ENCODE peak calls at places on chromosomes 7 and 10, in five cellular contexts. One of them, this sample, is unnamed. For H3K4me1, the result is how much of the 10 kb centered on the place peaks cover.

GRCh38 chr7:41540601-41541000 is 162.3 kb downstream of the INHBA start:
- DNase-seq in heart right ventricle: no peak
- DNase-seq in H9: no peak
- DNase-seq in breast epithelium: no peak
- DNase-seq in A673: no peak
- DNase-seq in this sample: no peak

GRCh38 chr10:3532644-3533043 is 252.4 kb downstream of the KLF6 start:
- DNase-seq in H9: no peak
- DNase-seq in A673: no peak
- DNase-seq in breast epithelium: no peak
- DNase-seq in heart right ventricle: no peak
- DNase-seq in this sample: no peak

GRCh38 chr7:95690367-95690947 is 81.9 kb upstream of the DYNC1I1 start:
- DNase-seq in A673: peak
- DNase-seq in heart right ventricle: peak
- DNase-seq in H9: no peak
- DNase-seq in breast epithelium: no peak
- DNase-seq in this sample: peak

GRCh38 chr7:73722785-73723184 is 3.3 kb upstream of the STX1A start:
- DNase-seq in heart right ventricle: no peak
- DNase-seq in H9: no peak
- DNase-seq in A673: no peak
- DNase-seq in breast epithelium: no peak
- DNase-seq in this sample: no peak

GRCh38 chr7:84190016-84190705 is 4.4 kb downstream of the SEMA3A start:
- DNase-seq in breast epithelium: no peak
- DNase-seq in A673: peak
- DNase-seq in H9: no peak
- DNase-seq in heart right ventricle: no peak
- DNase-seq in this sample: no peak

GRCh38 chr7:135441791-135442190 is 68.1 kb downstream of the CNOT4 start:
- DNase-seq in A673: peak
- DNase-seq in heart right ventricle: no peak
- DNase-seq in breast epithelium: no peak
- DNase-seq in H9: no peak
- DNase-seq in this sample: no peak

GRCh38 chr7:51732951-51733350 is 416.3 kb upstream of the COBL start:
- DNase-seq in breast epithelium: no peak
- DNase-seq in heart right ventricle: no peak
- DNase-seq in A673: no peak
- DNase-seq in H9: no peak
- DNase-seq in this sample: peak

GRCh38 chr10:97903128-97904025 is 53.7 kb downstream of the GOLGA7B start:
- DNase-seq in H9: no peak
- DNase-seq in breast epithelium: no peak
- DNase-seq in heart right ventricle: no peak
- DNase-seq in A673: no peak
- DNase-seq in this sample: peak

GRCh38 chr10:113454341-113455061 is 98.4 kb upstream of the HABP2 start:
- DNase-seq in heart right ventricle: peak
- DNase-seq in A673: peak
- DNase-seq in breast epithelium: no peak
- DNase-seq in H9: peak
- DNase-seq in this sample: peak

GRCh38 chr7:2106920-2107319 is 125.8 kb downstream of the MAD1L1 start:
- DNase-seq in H9: peak
- DNase-seq in heart right ventricle: peak
- DNase-seq in A673: no peak
- DNase-seq in breast epithelium: no peak
- DNase-seq in this sample: peak

GRCh38 chr7:50303082-50303893 is 1.2 kb upstream of the IKZF1 start:
- DNase-seq in breast epithelium: no peak
- DNase-seq in H9: peak
- DNase-seq in heart right ventricle: no peak
- DNase-seq in A673: no peak
- DNase-seq in this sample: peak

GRCh38 chr10:99913831-99914235 is 95.9 kb downstream of the DNMBP start:
- DNase-seq in breast epithelium: no peak
- DNase-seq in A673: peak
- DNase-seq in heart right ventricle: no peak
- DNase-seq in H9: peak
- DNase-seq in this sample: peak

GRCh38 chr7:97025130-97025499 is 484 bp upstream of the DLX5 start:
- DNase-seq in H9: no peak
- DNase-seq in breast epithelium: no peak
- DNase-seq in heart right ventricle: no peak
- DNase-seq in A673: no peak
- DNase-seq in this sample: no peak
- H3K4me1 ChIP-seq in H9: under half
- H3K4me1 ChIP-seq in breast epithelium: under half
- H3K4me1 ChIP-seq in heart right ventricle: under half
- H3K4me1 ChIP-seq in A673: under half
- H3K4me1 ChIP-seq in this sample: under half

DNA sequence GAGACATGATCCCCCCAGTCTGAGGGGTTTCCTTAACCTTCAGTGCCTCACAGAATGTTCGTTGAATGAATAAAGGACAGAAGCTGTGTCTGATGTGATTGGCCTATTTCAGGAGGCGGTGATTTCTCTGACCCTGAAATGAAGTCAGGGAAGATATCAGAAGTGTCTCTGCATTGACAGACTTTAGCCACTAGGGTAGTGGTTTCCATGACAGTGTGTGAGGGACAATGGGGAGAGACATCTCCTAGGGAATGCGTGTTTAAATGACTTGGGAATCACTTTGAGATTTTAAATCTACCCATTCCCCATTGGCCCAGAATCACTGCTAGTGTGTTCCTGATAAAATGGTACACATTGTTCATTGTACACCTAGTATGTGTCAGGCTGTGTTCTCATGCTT is 132.0 kb downstream of the CFAP58 start:
- DNase-seq in breast epithelium: no peak
- DNase-seq in heart right ventricle: no peak
- DNase-seq in A673: no peak
- DNase-seq in H9: no peak
- DNase-seq in this sample: peak
- TF ChIP-seq CTCF in breast epithelium: no peak
- TF ChIP-seq CTCF in heart right ventricle: no peak
- TF ChIP-seq CTCF in A673: peak
- TF ChIP-seq CTCF in H9: peak
- TF ChIP-seq CTCF in this sample: peak

GRCh38 chr10:22856444-22857074 is 71.3 kb upstream of the ARMC3 start:
- DNase-seq in H9: no peak
- DNase-seq in breast epithelium: no peak
- DNase-seq in A673: no peak
- DNase-seq in heart right ventricle: no peak
- DNase-seq in this sample: no peak
- H3K4me1 ChIP-seq in H9: under half
- H3K4me1 ChIP-seq in breast epithelium: under half
- H3K4me1 ChIP-seq in A673: under half
- H3K4me1 ChIP-seq in heart right ventricle: under half
- H3K4me1 ChIP-seq in this sample: under half

DNA sequence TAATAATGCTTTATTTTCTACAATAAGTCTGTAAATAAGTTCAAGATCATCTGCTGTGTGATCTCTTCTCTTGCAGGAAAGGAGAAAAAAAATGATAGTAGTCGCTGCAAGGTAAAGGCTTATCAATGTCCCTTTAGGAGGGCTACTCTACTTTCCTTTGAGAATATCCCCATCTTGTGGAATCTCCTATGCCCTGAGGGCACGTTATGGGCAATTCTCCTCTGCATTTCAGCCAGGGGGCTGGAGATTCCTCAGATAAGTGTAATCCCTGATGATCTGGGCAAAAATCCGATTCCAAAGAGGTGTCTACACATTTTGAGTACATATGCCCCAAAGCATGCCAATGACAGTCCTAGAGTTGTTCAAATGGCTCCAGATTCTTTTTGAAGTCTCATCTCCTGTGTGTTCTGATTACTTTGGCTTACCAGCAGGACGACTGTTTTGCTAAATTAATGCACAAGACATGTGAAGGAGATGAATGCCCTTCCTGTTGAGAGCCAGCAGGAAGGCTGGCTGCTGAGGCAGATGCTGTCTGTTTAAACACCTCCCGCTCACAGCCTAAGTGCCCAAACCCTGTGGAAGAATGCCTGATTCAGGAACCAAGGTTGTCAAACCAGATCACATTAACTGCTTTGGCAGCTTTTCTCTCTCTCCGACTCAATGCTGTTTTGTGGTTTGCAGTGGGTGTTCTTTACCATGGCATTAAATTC is 171.2 kb upstream of the COL1A2 start:
- DNase-seq in breast epithelium: no peak
- DNase-seq in A673: peak
- DNase-seq in heart right ventricle: no peak
- DNase-seq in H9: peak
- DNase-seq in this sample: peak
- TF ChIP-seq CTCF in breast epithelium: no peak
- TF ChIP-seq CTCF in A673: peak
- TF ChIP-seq CTCF in heart right ventricle: no peak
- TF ChIP-seq CTCF in H9: peak
- TF ChIP-seq CTCF in this sample: peak

GRCh38 chr7:20795881-20796280 is 9.2 kb upstream of the SP8 start:
- DNase-seq in heart right ventricle: no peak
- DNase-seq in A673: no peak
- DNase-seq in H9: peak
- DNase-seq in breast epithelium: no peak
- DNase-seq in this sample: peak
- H3K4me1 ChIP-seq in heart right ventricle: under half
- H3K4me1 ChIP-seq in A673: under half
- H3K4me1 ChIP-seq in H9: under half
- H3K4me1 ChIP-seq in breast epithelium: under half
- H3K4me1 ChIP-seq in this sample: half or more

DNA sequence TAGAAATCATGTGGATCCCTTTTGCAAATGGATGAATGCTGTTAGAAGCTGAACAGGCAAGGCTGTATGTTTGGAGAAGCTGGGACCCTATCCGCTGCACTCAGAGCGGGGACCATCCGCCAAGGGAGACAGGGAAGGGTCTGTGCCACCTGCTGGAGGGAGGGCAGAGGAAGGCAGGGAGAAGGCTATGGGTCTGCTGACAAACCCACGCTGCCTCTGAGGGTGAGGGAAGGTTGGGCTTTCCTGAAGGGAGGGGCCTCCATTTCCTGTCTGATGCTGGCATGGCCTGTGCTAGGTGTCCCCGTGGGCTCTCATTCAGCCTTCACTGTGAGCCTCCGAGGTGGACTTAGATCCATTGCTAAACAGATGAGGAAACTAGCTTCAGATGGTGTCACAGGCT is 5.3 kb upstream of the CRHR2 start:
- DNase-seq in breast epithelium: no peak
- DNase-seq in heart right ventricle: no peak
- DNase-seq in H9: peak
- DNase-seq in A673: no peak
- DNase-seq in this sample: no peak
- TF ChIP-seq CTCF in breast epithelium: no peak
- TF ChIP-seq CTCF in heart right ventricle: no peak
- TF ChIP-seq CTCF in H9: peak
- TF ChIP-seq CTCF in A673: no peak
- TF ChIP-seq CTCF in this sample: no peak

GRCh38 chr7:44451123-44451522 is 39.3 kb downstream of the NUDCD3 start:
- DNase-seq in heart right ventricle: no peak
- DNase-seq in H9: no peak
- DNase-seq in breast epithelium: no peak
- DNase-seq in A673: no peak
- DNase-seq in this sample: no peak
- H3K4me1 ChIP-seq in heart right ventricle: under half
- H3K4me1 ChIP-seq in H9: under half
- H3K4me1 ChIP-seq in breast epithelium: under half
- H3K4me1 ChIP-seq in A673: under half
- H3K4me1 ChIP-seq in this sample: under half

GRCh38 chr10:5014936-5015335 is 11.3 kb upstream of the AKR1C2 start:
- DNase-seq in H9: no peak
- DNase-seq in A673: peak
- DNase-seq in breast epithelium: no peak
- DNase-seq in heart right ventricle: no peak
- DNase-seq in this sample: peak
- TF ChIP-seq CTCF in H9: no peak
- TF ChIP-seq CTCF in A673: peak
- TF ChIP-seq CTCF in breast epithelium: no peak
- TF ChIP-seq CTCF in heart right ventricle: no peak
- TF ChIP-seq CTCF in this sample: peak

GRCh38 chr10:72308320-72308987 is 34.7 kb downstream of the DDIT4 start:
- DNase-seq in breast epithelium: no peak
- DNase-seq in A673: no peak
- DNase-seq in H9: no peak
- DNase-seq in heart right ventricle: peak
- DNase-seq in this sample: no peak

GRCh38 chr10:72303424-72304128 is 29.9 kb downstream of the DDIT4 start:
- DNase-seq in H9: no peak
- DNase-seq in breast epithelium: no peak
- DNase-seq in heart right ventricle: no peak
- DNase-seq in A673: no peak
- DNase-seq in this sample: no peak

GRCh38 chr10:72310241-72310633 is 36.5 kb downstream of the DDIT4 start:
- DNase-seq in heart right ventricle: no peak
- DNase-seq in breast epithelium: no peak
- DNase-seq in A673: no peak
- DNase-seq in H9: peak
- DNase-seq in this sample: no peak

GRCh38 chr10:72309290-72310240 is 35.8 kb downstream of the DDIT4 start:
- DNase-seq in breast epithelium: no peak
- DNase-seq in H9: no peak
- DNase-seq in A673: no peak
- DNase-seq in heart right ventricle: no peak
- DNase-seq in this sample: no peak

DNA sequence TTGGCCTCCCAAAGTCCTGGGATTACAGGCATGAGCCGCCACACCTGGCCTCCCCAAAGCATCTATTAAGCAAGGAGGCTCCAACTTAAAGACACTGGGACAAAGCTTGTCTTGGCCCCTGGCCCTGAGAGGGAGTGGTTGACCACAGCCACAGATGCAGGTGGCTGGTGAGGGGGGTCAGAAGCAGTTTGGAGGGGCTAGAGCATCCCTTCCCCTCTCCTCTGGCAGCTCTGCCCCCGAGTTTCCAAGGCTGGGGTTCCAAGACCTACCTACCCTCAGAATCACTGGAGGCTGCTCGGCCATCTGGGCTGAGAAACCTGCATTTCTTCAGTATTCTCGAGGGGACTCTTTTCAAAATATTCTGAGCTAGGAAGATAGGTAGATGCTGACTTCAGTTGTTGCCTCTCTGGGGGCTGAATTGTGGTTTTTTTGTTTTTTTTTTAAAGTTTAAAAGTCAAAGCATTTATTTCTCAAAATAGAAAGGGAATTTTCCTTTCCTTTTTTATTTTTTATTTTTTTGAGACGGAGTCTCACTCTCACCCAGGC is 32.6 kb downstream of the DDIT4 start:
- DNase-seq in A673: no peak
- DNase-seq in H9: no peak
- DNase-seq in heart right ventricle: no peak
- DNase-seq in breast epithelium: no peak
- DNase-seq in this sample: no peak
- H3K4me1 ChIP-seq in A673: under half
- H3K4me1 ChIP-seq in H9: under half
- H3K4me1 ChIP-seq in heart right ventricle: under half
- H3K4me1 ChIP-seq in breast epithelium: under half
- H3K4me1 ChIP-seq in this sample: under half

This sample was measured in neural progenitor cell.